ENCODE peak calls at places on chromosomes 5 and 9, in six cellular contexts. G is GM04503, X is HCT116, Q is neural crest cell, O is iris pigment epithelial cell, D is stromal cell of bone marrow. H is an unnamed sample.

GRCh38 chr9:115042781-115043509 is 75.0 kb downstream of the TNC start:
- DNase-seq in O (no peak), D (peak; percentile 73), G (no peak), X (no peak), Q (no peak), H (no peak)

GRCh38 chr9:106025449-106025848 is 331.1 kb downstream of the TMEM38B start:
- DNase-seq in G (no peak), X (no peak), Q (no peak), D (no peak), O (no peak), H (no peak)

GRCh38 chr5:115770466-115770865 is 46.0 kb downstream of the CDO1 start:
- DNase-seq in X (peak; percentile 12), O (no peak), D (no peak), G (no peak), Q (no peak), H (no peak)

GRCh38 chr5:132501961-132502931 is 11.7 kb upstream of the IRF1 start:
- DNase-seq in X (no peak), D (no peak), G (no peak), O (peak; percentile 60), Q (no peak), H (no peak)

GRCh38 chr9:101458955-101459631 is 23.5 kb upstream of the ALDOB start:
- DNase-seq in O (peak; percentile 85), X (peak; percentile 79), Q (peak; percentile 5), G (peak; percentile 33), D (peak; percentile 69), H (peak; percentile 55)

GRCh38 chr5:31663519-31663918 is 24.6 kb downstream of the PDZD2 start:
- DNase-seq in O (peak; percentile 9), Q (no peak), X (no peak), G (peak; percentile 70), D (peak; percentile 96), H (no peak)

GRCh38 chr9:71758785-71759184 is 9.5 kb downstream of the CEMIP2 start:
- DNase-seq in X (peak; percentile 54), D (no peak), Q (no peak), O (peak; percentile 65), G (no peak), H (peak; percentile 31)

GRCh38 chr5:112005533-112005926 is 248.5 kb upstream of the NREP start:
- DNase-seq in O (peak; percentile 53), G (peak; percentile 87), X (no peak), D (peak; percentile 95), Q (no peak), H (no peak)

GRCh38 chr5:29185558-29185957 is 2007.9 kb upstream of the CDH6 start:
- DNase-seq in G (no peak), X (no peak), Q (no peak), D (no peak), O (no peak), H (no peak)

GRCh38 chr5:173320259-173320658 is 8.0 kb downstream of the STC2 start:
- DNase-seq in G (no peak), O (no peak), D (no peak), Q (no peak), X (no peak), H (no peak)

GRCh38 chr9:96376926-96377874 is 6.3 kb downstream of the SLC35D2 start:
- DNase-seq in D (no peak), O (peak; percentile 51), G (peak; percentile 60), Q (no peak), X (no peak), H (no peak)

GRCh38 chr9:114200721-114201300 is 45.5 kb downstream of the COL27A1 start:
- DNase-seq in X (no peak), Q (no peak), O (peak; percentile 28), D (no peak), G (no peak), H (no peak)

GRCh38 chr5:36688722-36689121 is 82.3 kb downstream of the SLC1A3 start:
- DNase-seq in D (no peak), G (no peak), O (no peak), X (peak; percentile 29), Q (no peak), H (no peak)